ENCODE peak calls at places on chromosomes 5 and 9, in four cellular contexts. D is A549, Q is memory B cell, N is thoracic aorta. X is an unnamed sample.

GRCh38 chr5:2093859-2094615 is 211.3 kb upstream of the IRX4 start:
- DNase-seq in D (peak; percentile 55), Q (no peak), N (no peak), X (no peak)

GRCh38 chr5:38557309-38557710 is 864 bp upstream of the LIFR start:
- DNase-seq in D (no peak), Q (no peak), N (no peak), X (no peak)

GRCh38 chr9:93567271-93567959 is 9.0 kb upstream of the PHF2 start:
- DNase-seq in D (no peak), Q (no peak), N (no peak), X (no peak)

GRCh38 chr5:36442796-36443195 is 141.1 kb upstream of the RANBP3L start:
- DNase-seq in D (no peak), Q (no peak), N (no peak), X (no peak)

GRCh38 chr5:136021016-136021405 is 7.8 kb upstream of the TGFBI start:
- DNase-seq in D (peak; percentile 65), Q (no peak), N (no peak), X (no peak)

GRCh38 chr5:122415481-122416120 is 103.6 kb downstream of the SNCAIP start:
- DNase-seq in D (peak; percentile 51), Q (no peak), N (no peak), X (no peak)

GRCh38 chr9:95754533-95755420 is 120.7 kb upstream of the ERCC6L2 start:
- DNase-seq in D (no peak), Q (no peak), N (no peak), X (no peak)

GRCh38 chr5:11426442-11426841 is 477.8 kb downstream of the CTNND2 start:
- DNase-seq in D (no peak), Q (no peak), N (no peak), X (no peak)